ENCODE peak calls at places on chromosomes 1 and 21, in nine cellular contexts. L is RWPE1, S is fibroblast of pulmonary artery, R is thoracic aorta, D is astrocyte of the spinal cord, Y is upper lobe of right lung, H is tibial artery, C is fibroblast of villous mesenchyme, I is stomach. V is an unnamed sample.

GRCh38 chr1:39144943-39145650 is 59.4 kb upstream of the MACF1 start:
- DNase-seq in L (no peak), S (no peak), R (no peak), D (no peak), Y (no peak), H (no peak), C (no peak), I (no peak), V (no peak)

GRCh38 chr1:173669491-173669941 is at the start of gene ANKRD45:
- DNase-seq in L (peak), S (peak), R (no peak), D (peak), Y (peak), H (no peak), C (peak), I (no peak), V (peak)

GRCh38 chr1:234610061-234610581 is at the start of gene IRF2BP2:
- DNase-seq in L (peak), S (peak), R (no peak), D (peak), Y (peak), H (peak), C (peak), I (peak), V (peak)

GRCh38 chr1:23751050-23751814 is 8.0 kb downstream of the ELOA start:
- DNase-seq in L (peak), S (peak), R (no peak), D (peak), Y (no peak), H (no peak), C (peak), I (peak), V (no peak)

GRCh38 chr1:224526771-224527170 is 89.3 kb upstream of the CNIH3 start:
- DNase-seq in L (no peak), S (no peak), R (no peak), D (no peak), Y (no peak), H (no peak), C (no peak), I (no peak), V (no peak)

GRCh38 chr21:33025471-33026298 is at the start of gene OLIG2:
- DNase-seq in L (no peak), S (no peak), R (no peak), D (no peak), Y (no peak), H (no peak), C (peak), I (no peak), V (no peak)

GRCh38 chr1:26744075-26744958 is 43.4 kb upstream of the PIGV start:
- DNase-seq in L (no peak), S (peak), R (peak), D (peak), Y (peak), H (peak), C (peak), I (peak), V (peak)

GRCh38 chr21:45018131-45019075 is 56.0 kb upstream of the ADARB1 start:
- DNase-seq in L (no peak), S (no peak), R (no peak), D (no peak), Y (peak), H (peak), C (no peak), I (no peak), V (peak)

GRCh38 chr21:20946701-20947100 is 51.5 kb upstream of the NCAM2 start:
- DNase-seq in L (no peak), S (no peak), R (no peak), D (no peak), Y (no peak), H (no peak), C (no peak), I (no peak), V (no peak)

DNA sequence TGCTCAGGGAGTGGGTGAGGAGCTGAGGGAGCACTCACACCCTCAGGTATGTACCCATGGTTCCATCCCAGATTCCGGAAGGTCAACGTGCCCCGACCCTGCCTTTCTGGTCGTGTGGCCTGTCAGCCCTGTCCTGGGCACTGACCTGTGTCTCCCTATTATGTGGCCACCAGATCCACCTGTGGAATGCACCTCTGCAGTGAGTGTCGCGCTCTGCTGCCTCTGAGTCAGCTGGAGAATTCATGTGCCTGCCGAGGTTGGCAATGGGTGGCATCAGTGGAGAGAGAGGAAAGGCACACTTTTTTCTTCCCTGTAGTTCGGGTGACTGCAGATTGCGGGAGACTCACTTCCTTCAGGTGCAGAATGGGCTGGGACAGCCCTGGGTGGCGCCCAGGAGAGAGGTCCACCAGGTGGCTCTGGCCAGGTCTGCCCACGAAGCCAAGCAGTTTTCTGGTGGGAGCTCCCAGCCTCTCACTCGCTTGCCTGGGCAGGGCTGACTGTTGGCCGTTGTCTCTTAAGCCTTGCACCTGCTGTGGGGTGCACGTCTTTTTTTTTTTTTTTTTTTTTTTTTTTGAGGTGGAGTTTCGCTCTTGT is 176.1 kb upstream of the TMEM51 start:
- DNase-seq in L (no peak), S (no peak), R (no peak), D (no peak), Y (no peak), H (no peak), C (no peak), I (no peak), V (no peak)
- TF ChIP-seq CTCF in L (no peak), S (no peak), R (no peak), D (no peak), Y (no peak), H (no peak), C (no peak), I (no peak), V (no peak)

GRCh38 chr1:37714689-37715088 is 22.4 kb downstream of the CDCA8 start:
- DNase-seq in L (no peak), S (no peak), R (no peak), D (no peak), Y (peak), H (no peak), C (no peak), I (no peak), V (no peak)
- TF ChIP-seq CTCF in L (no peak), S (no peak), R (no peak), D (no peak), Y (no peak), H (no peak), C (no peak), I (no peak), V (no peak)

GRCh38 chr1:37001697-37002096 is 32.6 kb downstream of the GRIK3 start:
- DNase-seq in L (no peak), S (no peak), R (no peak), D (no peak), Y (no peak), H (no peak), C (no peak), I (no peak), V (no peak)
- TF ChIP-seq CTCF in L (no peak), S (no peak), R (no peak), D (no peak), Y (no peak), H (no peak), C (no peak), I (no peak), V (no peak)

DNA sequence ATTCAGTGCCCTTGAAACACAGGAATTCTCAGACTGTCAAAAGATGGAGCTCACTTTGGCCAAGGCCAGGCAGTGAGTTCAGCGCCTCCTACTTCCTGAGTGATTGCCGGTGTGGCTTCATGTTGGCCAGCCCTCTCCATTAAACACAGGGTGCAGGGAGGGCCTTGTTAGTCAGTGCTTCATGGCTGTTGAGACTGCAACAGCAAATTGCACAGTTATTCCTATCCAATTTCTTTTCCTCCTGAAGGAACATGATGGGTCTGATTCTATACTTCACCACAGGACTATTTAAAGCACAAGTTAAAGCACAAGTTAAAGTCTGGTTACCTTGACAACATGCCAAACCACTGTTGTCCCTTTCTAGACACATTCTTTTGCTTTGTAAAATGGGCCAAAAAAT is 156.6 kb downstream of the SIPA1L2 start:
- DNase-seq in L (no peak), S (peak), R (no peak), D (peak), Y (no peak), H (no peak), C (peak), I (no peak), V (no peak)
- TF ChIP-seq CTCF in L (no peak), S (no peak), R (no peak), D (no peak), Y (no peak), H (no peak), C (no peak), I (no peak), V (no peak)

GRCh38 chr1:18740617-18741016 is 110.0 kb downstream of the PAX7 start:
- DNase-seq in L (no peak), S (no peak), R (no peak), D (no peak), Y (no peak), H (no peak), C (no peak), I (no peak), V (no peak)

GRCh38 chr1:18739408-18739807 is 108.8 kb downstream of the PAX7 start:
- DNase-seq in L (no peak), S (no peak), R (no peak), D (no peak), Y (peak), H (no peak), C (no peak), I (no peak), V (no peak)

GRCh38 chr1:18739956-18740355 is 109.3 kb downstream of the PAX7 start:
- DNase-seq in L (no peak), S (no peak), R (no peak), D (no peak), Y (peak), H (no peak), C (no peak), I (no peak), V (no peak)

GRCh38 chr1:18746981-18747380 is 112.5 kb downstream of the TAS1R2 start:
- DNase-seq in L (no peak), S (no peak), R (no peak), D (no peak), Y (no peak), H (no peak), C (no peak), I (no peak), V (no peak)

GRCh38 chr1:18743233-18743632 is 112.6 kb downstream of the PAX7 start:
- DNase-seq in L (no peak), S (no peak), R (no peak), D (no peak), Y (no peak), H (no peak), C (no peak), I (no peak), V (no peak)
- TF ChIP-seq CTCF in L (no peak), S (no peak), R (no peak), D (no peak), Y (no peak), H (no peak), C (no peak), I (no peak), V (no peak)

GRCh38 chr1:37020653-37021277 is 13.6 kb downstream of the GRIK3 start:
- DNase-seq in L (peak), S (no peak), R (no peak), D (no peak), Y (no peak), H (no peak), C (no peak), I (no peak), V (no peak)
- TF ChIP-seq CTCF in L (no peak), S (no peak), R (no peak), D (no peak), Y (no peak), H (no peak), C (no peak), I (no peak), V (no peak)

DNA sequence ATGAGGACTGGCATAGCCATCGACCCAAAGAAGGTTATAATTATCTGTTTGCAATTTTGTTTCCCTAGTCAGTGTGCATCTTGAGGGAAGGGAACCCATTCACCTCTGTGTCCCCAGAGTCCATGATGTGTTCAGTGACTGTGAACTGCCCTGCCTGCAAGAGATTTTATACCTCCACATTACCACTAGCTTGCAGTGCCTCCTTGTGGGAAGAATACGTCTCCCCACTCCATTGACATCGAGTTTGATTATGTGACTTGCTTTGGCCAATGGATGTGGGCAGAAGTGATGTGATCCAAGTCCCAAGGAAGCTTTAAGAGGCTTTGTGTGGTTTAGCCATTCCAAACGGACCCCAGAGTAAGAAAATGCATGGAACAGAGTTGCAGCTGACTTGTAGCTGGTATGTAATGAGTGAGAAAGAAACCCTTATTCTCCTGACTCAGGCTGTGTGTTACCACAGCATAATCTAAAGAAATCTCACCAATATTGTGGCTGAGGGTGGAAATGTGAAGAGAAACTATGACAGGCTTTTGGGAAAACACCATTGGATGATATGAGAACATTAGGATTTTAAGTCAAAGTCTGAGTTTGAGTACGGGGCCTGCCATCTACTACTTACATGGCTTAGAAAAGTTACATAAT is 47.8 kb upstream of the NRDC start:
- DNase-seq in L (no peak), S (peak), R (no peak), D (peak), Y (no peak), H (no peak), C (peak), I (no peak), V (no peak)
- TF ChIP-seq CTCF in L (no peak), S (peak), R (no peak), D (peak), Y (no peak), H (peak), C (peak), I (no peak), V (no peak)

V was measured in pancreas.